ENCODE peak calls at places on chromosomes 7 and 10, in six cellular contexts. One of them, this sample, is unnamed.

GRCh38 chr10:13693783-13694450 is 107.2 kb downstream of the PRPF18 start:
- DNase-seq in AG10803: no peak
- DNase-seq in G401: no peak
- DNase-seq in NCI-H1105: no peak
- DNase-seq in left ventricle myocardium inferior: no peak
- DNase-seq in HT-29: no peak
- DNase-seq in this sample: no peak

GRCh38 chr7:142797799-142798377 is 27.1 kb downstream of the PRSS2 start:
- DNase-seq in AG10803: no peak
- DNase-seq in G401: no peak
- DNase-seq in NCI-H1105: no peak
- DNase-seq in left ventricle myocardium inferior: no peak
- DNase-seq in HT-29: no peak
- DNase-seq in this sample: no peak

GRCh38 chr10:30247704-30248103 is 101.4 kb downstream of the MTPAP start:
- DNase-seq in AG10803: no peak
- DNase-seq in G401: no peak
- DNase-seq in NCI-H1105: no peak
- DNase-seq in left ventricle myocardium inferior: no peak
- DNase-seq in HT-29: no peak
- DNase-seq in this sample: no peak

GRCh38 chr7:40175725-40176510 is 41.1 kb downstream of the SUGCT start:
- DNase-seq in AG10803: peak; percentile 39
- DNase-seq in G401: no peak
- DNase-seq in NCI-H1105: no peak
- DNase-seq in left ventricle myocardium inferior: no peak
- DNase-seq in HT-29: no peak
- DNase-seq in this sample: no peak

GRCh38 chr7:130070900-130071622 is 727 bp downstream of the KLHDC10 start:
- DNase-seq in AG10803: peak; percentile 21
- DNase-seq in G401: peak; percentile 42
- DNase-seq in NCI-H1105: no peak
- DNase-seq in left ventricle myocardium inferior: no peak
- DNase-seq in HT-29: peak; percentile 35
- DNase-seq in this sample: no peak

GRCh38 chr10:30190831-30191552 is 131.6 kb upstream of the JCAD start:
- DNase-seq in AG10803: no peak
- DNase-seq in G401: no peak
- DNase-seq in NCI-H1105: no peak
- DNase-seq in left ventricle myocardium inferior: no peak
- DNase-seq in HT-29: no peak
- DNase-seq in this sample: no peak

GRCh38 chr7:4261038-4261960 is 420.8 kb upstream of the FOXK1 start:
- DNase-seq in AG10803: no peak
- DNase-seq in G401: no peak
- DNase-seq in NCI-H1105: peak; percentile 50
- DNase-seq in left ventricle myocardium inferior: no peak
- DNase-seq in HT-29: no peak
- DNase-seq in this sample: no peak

GRCh38 chr10:86747796-86748581 is 8.4 kb upstream of the BMPR1A start:
- DNase-seq in AG10803: peak; percentile 23
- DNase-seq in G401: no peak
- DNase-seq in NCI-H1105: no peak
- DNase-seq in left ventricle myocardium inferior: no peak
- DNase-seq in HT-29: no peak
- DNase-seq in this sample: no peak

GRCh38 chr7:100016209-100016901 is 959 bp downstream of the ZKSCAN1 start:
- DNase-seq in AG10803: no peak
- DNase-seq in G401: peak; percentile 6
- DNase-seq in NCI-H1105: no peak
- DNase-seq in left ventricle myocardium inferior: no peak
- DNase-seq in HT-29: peak; percentile 54
- DNase-seq in this sample: no peak

GRCh38 chr10:114719311-114719710 is 61.2 kb upstream of the ABLIM1 start:
- DNase-seq in AG10803: no peak
- DNase-seq in G401: no peak
- DNase-seq in NCI-H1105: no peak
- DNase-seq in left ventricle myocardium inferior: no peak
- DNase-seq in HT-29: peak; percentile 22
- DNase-seq in this sample: no peak

GRCh38 chr10:77383861-77384553 is 253.6 kb downstream of the KCNMA1 start:
- DNase-seq in AG10803: no peak
- DNase-seq in G401: peak; percentile 9
- DNase-seq in NCI-H1105: peak; percentile 34
- DNase-seq in left ventricle myocardium inferior: no peak
- DNase-seq in HT-29: no peak
- DNase-seq in this sample: no peak

GRCh38 chr7:110317699-110318265 is 773.1 kb upstream of the LRRN3 start:
- DNase-seq in AG10803: no peak
- DNase-seq in G401: no peak
- DNase-seq in NCI-H1105: no peak
- DNase-seq in left ventricle myocardium inferior: no peak
- DNase-seq in HT-29: peak; percentile 81
- DNase-seq in this sample: no peak

GRCh38 chr7:87328281-87328680 is 17.2 kb upstream of the CROT start:
- DNase-seq in AG10803: peak; percentile 35
- DNase-seq in G401: no peak
- DNase-seq in NCI-H1105: no peak
- DNase-seq in left ventricle myocardium inferior: no peak
- DNase-seq in HT-29: no peak
- DNase-seq in this sample: no peak

GRCh38 chr7:50416509-50417299 is 33.4 kb downstream of the FIGNL1 start:
- DNase-seq in AG10803: no peak
- DNase-seq in G401: no peak
- DNase-seq in NCI-H1105: no peak
- DNase-seq in left ventricle myocardium inferior: no peak
- DNase-seq in HT-29: no peak
- DNase-seq in this sample: no peak

GRCh38 chr7:151595702-151596340 is 76.1 kb upstream of the RHEB start:
- DNase-seq in AG10803: no peak
- DNase-seq in G401: no peak
- DNase-seq in NCI-H1105: no peak
- DNase-seq in left ventricle myocardium inferior: no peak
- DNase-seq in HT-29: no peak
- DNase-seq in this sample: no peak

GRCh38 chr10:114477285-114477684 is 73.0 kb upstream of the AFAP1L2 start:
- DNase-seq in AG10803: peak; percentile 22
- DNase-seq in G401: no peak
- DNase-seq in NCI-H1105: no peak
- DNase-seq in left ventricle myocardium inferior: peak; percentile 40
- DNase-seq in HT-29: no peak
- DNase-seq in this sample: peak; percentile 82

GRCh38 chr7:129438839-129439640 is 4.8 kb downstream of the STRIP2 start:
- DNase-seq in AG10803: no peak
- DNase-seq in G401: no peak
- DNase-seq in NCI-H1105: no peak
- DNase-seq in left ventricle myocardium inferior: no peak
- DNase-seq in HT-29: peak; percentile 12
- DNase-seq in this sample: no peak

GRCh38 chr10:95531041-95531809 is 29.9 kb downstream of the SORBS1 start:
- DNase-seq in AG10803: no peak
- DNase-seq in G401: no peak
- DNase-seq in NCI-H1105: no peak
- DNase-seq in left ventricle myocardium inferior: no peak
- DNase-seq in HT-29: no peak
- DNase-seq in this sample: no peak

GRCh38 chr10:120949511-120950102 is 98.4 kb downstream of the WDR11 start:
- DNase-seq in AG10803: no peak
- DNase-seq in G401: no peak
- DNase-seq in NCI-H1105: no peak
- DNase-seq in left ventricle myocardium inferior: no peak
- DNase-seq in HT-29: no peak
- DNase-seq in this sample: no peak

GRCh38 chr7:129572205-129572604 is 39.3 kb upstream of the NRF1 start:
- DNase-seq in AG10803: no peak
- DNase-seq in G401: no peak
- DNase-seq in NCI-H1105: no peak
- DNase-seq in left ventricle myocardium inferior: no peak
- DNase-seq in HT-29: no peak
- DNase-seq in this sample: no peak

GRCh38 chr10:17368708-17369272 is 85.6 kb downstream of the ST8SIA6 start:
- DNase-seq in AG10803: no peak
- DNase-seq in G401: no peak
- DNase-seq in NCI-H1105: no peak
- DNase-seq in left ventricle myocardium inferior: no peak
- DNase-seq in HT-29: no peak
- DNase-seq in this sample: no peak

GRCh38 chr10:8473205-8473604 is 418.7 kb downstream of the GATA3 start:
- DNase-seq in AG10803: no peak
- DNase-seq in G401: no peak
- DNase-seq in NCI-H1105: no peak
- DNase-seq in left ventricle myocardium inferior: no peak
- DNase-seq in HT-29: no peak
- DNase-seq in this sample: no peak

GRCh38 chr10:132387723-132388210 is 9.2 kb upstream of the PWWP2B start:
- DNase-seq in AG10803: peak; percentile 56
- DNase-seq in G401: no peak
- DNase-seq in NCI-H1105: no peak
- DNase-seq in left ventricle myocardium inferior: peak; percentile 73
- DNase-seq in HT-29: peak; percentile 34
- DNase-seq in this sample: peak; percentile 48

GRCh38 chr10:75037171-75038153 is 74.0 kb upstream of the SAMD8 start:
- DNase-seq in AG10803: no peak
- DNase-seq in G401: no peak
- DNase-seq in NCI-H1105: no peak
- DNase-seq in left ventricle myocardium inferior: no peak
- DNase-seq in HT-29: no peak
- DNase-seq in this sample: no peak

GRCh38 chr7:124452176-124452575 is 313.4 kb downstream of the GPR37 start:
- DNase-seq in AG10803: no peak
- DNase-seq in G401: no peak
- DNase-seq in NCI-H1105: no peak
- DNase-seq in left ventricle myocardium inferior: no peak
- DNase-seq in HT-29: no peak
- DNase-seq in this sample: no peak

GRCh38 chr7:114943953-114944741 is 22.3 kb downstream of the MDFIC start:
- DNase-seq in AG10803: no peak
- DNase-seq in G401: no peak
- DNase-seq in NCI-H1105: no peak
- DNase-seq in left ventricle myocardium inferior: no peak
- DNase-seq in HT-29: no peak
- DNase-seq in this sample: no peak

GRCh38 chr7:157500171-157500960 is 163.6 kb downstream of the DNAJB6 start:
- DNase-seq in AG10803: no peak
- DNase-seq in G401: no peak
- DNase-seq in NCI-H1105: no peak
- DNase-seq in left ventricle myocardium inferior: no peak
- DNase-seq in HT-29: no peak
- DNase-seq in this sample: no peak

GRCh38 chr10:125014984-125015944 is 73.3 kb downstream of the ZRANB1 start:
- DNase-seq in AG10803: no peak
- DNase-seq in G401: no peak
- DNase-seq in NCI-H1105: no peak
- DNase-seq in left ventricle myocardium inferior: peak; percentile 56
- DNase-seq in HT-29: no peak
- DNase-seq in this sample: no peak

GRCh38 chr7:854118-854775 is 22.0 kb downstream of the SUN1 start:
- DNase-seq in AG10803: no peak
- DNase-seq in G401: no peak
- DNase-seq in NCI-H1105: no peak
- DNase-seq in left ventricle myocardium inferior: no peak
- DNase-seq in HT-29: no peak
- DNase-seq in this sample: no peak

GRCh38 chr7:80443336-80443735 is 68.5 kb downstream of the GNAT3 start:
- DNase-seq in AG10803: peak; percentile 5
- DNase-seq in G401: no peak
- DNase-seq in NCI-H1105: no peak
- DNase-seq in left ventricle myocardium inferior: no peak
- DNase-seq in HT-29: no peak
- DNase-seq in this sample: no peak

GRCh38 chr7:23530355-23530754 is 1.4 kb downstream of the TRA2A start:
- DNase-seq in AG10803: peak; percentile 36
- DNase-seq in G401: peak; percentile 24
- DNase-seq in NCI-H1105: peak; percentile 16
- DNase-seq in left ventricle myocardium inferior: no peak
- DNase-seq in HT-29: peak; percentile 88
- DNase-seq in this sample: no peak

GRCh38 chr7:132743974-132744373 is 167.7 kb upstream of the PLXNA4 start:
- DNase-seq in AG10803: no peak
- DNase-seq in G401: no peak
- DNase-seq in NCI-H1105: no peak
- DNase-seq in left ventricle myocardium inferior: no peak
- DNase-seq in HT-29: no peak
- DNase-seq in this sample: no peak

GRCh38 chr7:27734583-27734982 is 5.4 kb upstream of the TAX1BP1 start:
- DNase-seq in AG10803: no peak
- DNase-seq in G401: no peak
- DNase-seq in NCI-H1105: no peak
- DNase-seq in left ventricle myocardium inferior: no peak
- DNase-seq in HT-29: no peak
- DNase-seq in this sample: no peak

GRCh38 chr10:97830064-97830463 is 19.6 kb upstream of the GOLGA7B start:
- DNase-seq in AG10803: no peak
- DNase-seq in G401: peak; percentile 89
- DNase-seq in NCI-H1105: peak; percentile 54
- DNase-seq in left ventricle myocardium inferior: no peak
- DNase-seq in HT-29: no peak
- DNase-seq in this sample: no peak

GRCh38 chr10:127908106-127908957 is 1.4 kb downstream of the PTPRE start:
- DNase-seq in AG10803: peak; percentile 66
- DNase-seq in G401: no peak
- DNase-seq in NCI-H1105: no peak
- DNase-seq in left ventricle myocardium inferior: no peak
- DNase-seq in HT-29: peak; percentile 80
- DNase-seq in this sample: no peak